ENCODE peak calls at places on chromosomes 12 and 14, in five cellular contexts. N is activated naive CD4-positive, alpha-beta T cell treated with anti-CD3 and anti-CD28 coated beads for 36 hours; G is CD8-positive, alpha-beta memory T cell; D is RWPE1; F is CD4-positive, CD25-positive, alpha-beta regulatory T cell. U is an unnamed sample.

GRCh38 chr12:11154400-11154925 is 16.5 kb upstream of the SMIM10L1 start:
- DNase-seq in F (no peak), G (no peak), D (no peak), N (no peak), U (no peak)

GRCh38 chr12:108634225-108634795 is 616 bp upstream of the SELPLG start:
- DNase-seq in D (no peak), G (no peak), N (peak), F (peak), U (peak)

GRCh38 chr14:87869619-87870583 is 123.1 kb downstream of the GALC start:
- DNase-seq in D (peak), N (no peak), G (no peak), F (no peak), U (no peak)

GRCh38 chr14:89011727-89012271 is 187.3 kb downstream of the TTC8 start:
- DNase-seq in N (no peak), G (no peak), D (no peak), F (no peak), U (no peak)

GRCh38 chr14:36069535-36069900 is 107.0 kb downstream of the PTCSC3 start:
- DNase-seq in N (peak), G (no peak), F (peak), D (peak), U (no peak)

GRCh38 chr14:61569783-61570182 is 125.5 kb upstream of the HIF1A start:
- DNase-seq in G (no peak), D (peak), F (peak), N (peak), U (peak)

GRCh38 chr12:55820679-55821078 is 2.8 kb downstream of the ORMDL2 start:
- DNase-seq in F (no peak), D (no peak), N (no peak), G (no peak), U (no peak)

GRCh38 chr12:114895822-114896221 is 211.8 kb upstream of the TBX3 start:
- DNase-seq in N (no peak), D (no peak), G (no peak), F (no peak), U (no peak)

GRCh38 chr12:11706509-11707331 is 57.2 kb downstream of the ETV6 start:
- DNase-seq in F (no peak), N (no peak), G (no peak), D (no peak), U (no peak)

GRCh38 chr14:65637780-65638179 is 225.2 kb downstream of the FUT8 start:
- DNase-seq in F (peak), D (peak), G (peak), N (peak), U (no peak)

GRCh38 chr12:123958462-123958861 is 14.2 kb downstream of the CCDC92 start:
- DNase-seq in N (no peak), F (no peak), G (no peak), D (no peak), U (no peak)

GRCh38 chr12:112107728-112108447 is 695 bp downstream of the NAA25 start:
- DNase-seq in D (no peak), N (peak), G (no peak), F (peak), U (no peak)

GRCh38 chr12:70469221-70469820 is 103.2 kb downstream of the KCNMB4 start:
- DNase-seq in G (no peak), D (no peak), N (no peak), F (no peak), U (no peak)

GRCh38 chr12:47193066-47193465 is 113.3 kb upstream of the AMIGO2 start:
- DNase-seq in G (no peak), N (peak), F (peak), D (no peak), U (no peak)

GRCh38 chr14:73958591-73958990 is 8.5 kb downstream of the COQ6 start:
- DNase-seq in D (no peak), N (no peak), G (no peak), F (no peak), U (no peak)

GRCh38 chr14:103292426-103293374 is 41.3 kb upstream of the EIF5 start:
- DNase-seq in F (peak), D (peak), G (peak), N (peak), U (peak)

GRCh38 chr12:131455581-131456110 is 255.2 kb upstream of the SFSWAP start:
- DNase-seq in D (no peak), N (no peak), F (no peak), G (no peak), U (no peak)

GRCh38 chr12:118439068-118439467 is 62.7 kb downstream of the SUDS3 start:
- DNase-seq in F (no peak), G (no peak), N (no peak), D (no peak), U (no peak)

GRCh38 chr14:39276005-39276404 is 42.3 kb downstream of the MIA2 start:
- DNase-seq in D (peak), N (no peak), F (no peak), G (no peak), U (no peak)

GRCh38 chr14:52325126-52325525 is 11.0 kb downstream of the PTGER2 start:
- DNase-seq in F (peak), D (no peak), N (peak), G (no peak), U (no peak)

GRCh38 chr12:9699898-9700605 is 30.5 kb downstream of the CLEC2D start:
- DNase-seq in F (no peak), N (no peak), D (no peak), G (no peak), U (no peak)

GRCh38 chr14:98955036-98955740 is 316.8 kb downstream of the BCL11B start:
- DNase-seq in G (no peak), D (no peak), F (no peak), N (no peak), U (no peak)

GRCh38 chr12:704516-705242 is 41.4 kb upstream of the NINJ2 start:
- DNase-seq in N (no peak), D (no peak), G (no peak), F (no peak), U (no peak)

GRCh38 chr14:30906752-30907658 is 32.6 kb downstream of the COCH start:
- DNase-seq in D (no peak), N (no peak), F (peak), G (no peak), U (peak)

GRCh38 chr12:18428416-18428815 is 167.1 kb downstream of the PIK3C2G start:
- DNase-seq in G (no peak), D (peak), N (no peak), F (no peak), U (no peak)

GRCh38 chr12:113056631-113057488 is at the start of gene DTX1:
- DNase-seq in F (no peak), N (peak), D (no peak), G (no peak), U (peak)

GRCh38 chr12:27143676-27144075 is 61.3 kb upstream of the C12orf71 start:
- DNase-seq in N (no peak), G (no peak), F (peak), D (no peak), U (no peak)

GRCh38 chr14:102622262-102622885 is 29.9 kb downstream of the RCOR1 start:
- DNase-seq in F (no peak), D (no peak), G (no peak), N (peak), U (no peak)

GRCh38 chr12:5567021-5567744 is 135.3 kb downstream of the NTF3 start:
- DNase-seq in D (no peak), N (no peak), G (no peak), F (no peak), U (no peak)

GRCh38 chr14:71852201-71852600 is 80.0 kb upstream of the RGS6 start:
- DNase-seq in F (no peak), G (no peak), N (no peak), D (no peak), U (no peak)

GRCh38 chr12:6533653-6534157 is 612 bp upstream of the GAPDH start:
- DNase-seq in F (no peak), N (peak), G (no peak), D (peak), U (no peak)

GRCh38 chr14:89165189-89165809 is 251.7 kb downstream of the FOXN3 start:
- DNase-seq in F (peak), D (no peak), G (no peak), N (peak), U (no peak)

GRCh38 chr14:78010688-78011087 is 159.5 kb upstream of the NRXN3 start:
- DNase-seq in D (peak), N (no peak), G (no peak), F (no peak), U (no peak)

GRCh38 chr12:28539691-28540323 is 349.6 kb downstream of the CCDC91 start:
- DNase-seq in G (no peak), D (no peak), F (no peak), N (no peak), U (no peak)

GRCh38 chr12:97276198-97276580 is 186.4 kb upstream of the RMST start:
- DNase-seq in D (no peak), G (no peak), F (no peak), N (no peak), U (no peak)

GRCh38 chr14:99261916-99262787 is 9.8 kb downstream of the BCL11B start:
- DNase-seq in F (peak), G (peak), D (no peak), N (peak), U (peak)

GRCh38 chr12:130479401-130480125 is 141.9 kb downstream of the PIWIL1 start:
- DNase-seq in F (no peak), N (no peak), D (no peak), G (no peak), U (no peak)

GRCh38 chr14:105449276-105450122 is 25.1 kb upstream of the CRIP2 start:
- DNase-seq in G (no peak), F (no peak), D (no peak), N (no peak), U (no peak)